ENCODE peak calls at places on chromosomes 6 and 20, in ten cellular contexts. One of them, this sample, is unnamed.

GRCh38 chr6:158122048-158122447 is 46.0 kb downstream of the SERAC1 start:
- DNase-seq in HTR-8/SVneo: no peak
- DNase-seq in Kasumi-1: no peak
- DNase-seq in GM12878: no peak
- DNase-seq in SK-N-DZ: no peak
- DNase-seq in osteoblast: no peak
- DNase-seq in frontal cortex: no peak
- DNase-seq in psoas muscle: no peak
- DNase-seq in ELR: no peak
- DNase-seq in COR-L47: no peak
- DNase-seq in this sample: no peak

GRCh38 chr6:15512126-15512525 is 150.7 kb downstream of the DTNBP1 start:
- DNase-seq in GM12878: no peak
- DNase-seq in frontal cortex: no peak
- DNase-seq in psoas muscle: no peak
- DNase-seq in osteoblast: peak; percentile 62
- DNase-seq in HTR-8/SVneo: peak; percentile 31
- DNase-seq in SK-N-DZ: peak; percentile 42
- DNase-seq in COR-L47: no peak
- DNase-seq in ELR: peak; percentile 30
- DNase-seq in Kasumi-1: no peak
- DNase-seq in this sample: no peak

GRCh38 chr6:167553716-167554115 is 228.8 kb downstream of the TTLL2 start:
- DNase-seq in ELR: no peak
- DNase-seq in osteoblast: no peak
- DNase-seq in HTR-8/SVneo: no peak
- DNase-seq in Kasumi-1: no peak
- DNase-seq in COR-L47: no peak
- DNase-seq in psoas muscle: no peak
- DNase-seq in SK-N-DZ: no peak
- DNase-seq in frontal cortex: no peak
- DNase-seq in GM12878: no peak
- DNase-seq in this sample: no peak

GRCh38 chr6:110103260-110103659 is 76.2 kb downstream of the WASF1 start:
- DNase-seq in Kasumi-1: no peak
- DNase-seq in SK-N-DZ: no peak
- DNase-seq in ELR: no peak
- DNase-seq in osteoblast: no peak
- DNase-seq in COR-L47: no peak
- DNase-seq in frontal cortex: no peak
- DNase-seq in HTR-8/SVneo: no peak
- DNase-seq in GM12878: no peak
- DNase-seq in psoas muscle: no peak
- DNase-seq in this sample: no peak

GRCh38 chr6:139839506-139840156 is 465.2 kb upstream of the CITED2 start:
- DNase-seq in ELR: peak; percentile 56
- DNase-seq in psoas muscle: peak; percentile 24
- DNase-seq in COR-L47: no peak
- DNase-seq in osteoblast: peak; percentile 76
- DNase-seq in Kasumi-1: peak; percentile 92
- DNase-seq in HTR-8/SVneo: no peak
- DNase-seq in SK-N-DZ: no peak
- DNase-seq in frontal cortex: no peak
- DNase-seq in GM12878: no peak
- DNase-seq in this sample: peak; percentile 80

GRCh38 chr20:33277471-33278441 is 5.3 kb upstream of the BPIFB1 start:
- DNase-seq in osteoblast: no peak
- DNase-seq in SK-N-DZ: peak; percentile 41
- DNase-seq in psoas muscle: no peak
- DNase-seq in GM12878: no peak
- DNase-seq in HTR-8/SVneo: no peak
- DNase-seq in COR-L47: no peak
- DNase-seq in ELR: no peak
- DNase-seq in frontal cortex: no peak
- DNase-seq in Kasumi-1: no peak
- DNase-seq in this sample: peak; percentile 34

GRCh38 chr20:37864275-37864674 is 38.7 kb upstream of the VSTM2L start:
- DNase-seq in SK-N-DZ: no peak
- DNase-seq in psoas muscle: no peak
- DNase-seq in Kasumi-1: no peak
- DNase-seq in HTR-8/SVneo: no peak
- DNase-seq in osteoblast: no peak
- DNase-seq in ELR: no peak
- DNase-seq in frontal cortex: no peak
- DNase-seq in COR-L47: no peak
- DNase-seq in GM12878: no peak
- DNase-seq in this sample: no peak

GRCh38 chr6:108953681-108954080 is 105.5 kb downstream of the ARMC2 start:
- DNase-seq in ELR: no peak
- DNase-seq in HTR-8/SVneo: no peak
- DNase-seq in GM12878: no peak
- DNase-seq in psoas muscle: no peak
- DNase-seq in osteoblast: no peak
- DNase-seq in Kasumi-1: no peak
- DNase-seq in COR-L47: no peak
- DNase-seq in SK-N-DZ: no peak
- DNase-seq in frontal cortex: no peak
- DNase-seq in this sample: no peak

GRCh38 chr6:164749126-164749758 is 560.2 kb downstream of the C6orf118 start:
- DNase-seq in SK-N-DZ: peak; percentile 59
- DNase-seq in ELR: no peak
- DNase-seq in osteoblast: peak; percentile 27
- DNase-seq in psoas muscle: no peak
- DNase-seq in COR-L47: no peak
- DNase-seq in Kasumi-1: no peak
- DNase-seq in frontal cortex: no peak
- DNase-seq in HTR-8/SVneo: no peak
- DNase-seq in GM12878: no peak
- DNase-seq in this sample: peak; percentile 23

GRCh38 chr20:18615020-18615652 is 27.3 kb downstream of the DTD1 start:
- DNase-seq in SK-N-DZ: no peak
- DNase-seq in psoas muscle: no peak
- DNase-seq in HTR-8/SVneo: no peak
- DNase-seq in COR-L47: no peak
- DNase-seq in osteoblast: no peak
- DNase-seq in GM12878: no peak
- DNase-seq in frontal cortex: no peak
- DNase-seq in ELR: no peak
- DNase-seq in Kasumi-1: no peak
- DNase-seq in this sample: no peak

GRCh38 chr20:5652626-5653573 is 97.3 kb upstream of the SHLD1 start:
- DNase-seq in Kasumi-1: peak; percentile 46
- DNase-seq in GM12878: no peak
- DNase-seq in osteoblast: no peak
- DNase-seq in SK-N-DZ: no peak
- DNase-seq in psoas muscle: no peak
- DNase-seq in ELR: peak; percentile 96
- DNase-seq in frontal cortex: no peak
- DNase-seq in HTR-8/SVneo: peak; percentile 67
- DNase-seq in COR-L47: no peak
- DNase-seq in this sample: no peak

GRCh38 chr6:144873653-144874378 is 588.7 kb downstream of the UTRN start:
- DNase-seq in Kasumi-1: no peak
- DNase-seq in SK-N-DZ: no peak
- DNase-seq in frontal cortex: no peak
- DNase-seq in GM12878: no peak
- DNase-seq in ELR: no peak
- DNase-seq in HTR-8/SVneo: no peak
- DNase-seq in COR-L47: no peak
- DNase-seq in osteoblast: no peak
- DNase-seq in psoas muscle: no peak
- DNase-seq in this sample: no peak

GRCh38 chr20:24783631-24784492 is 165.2 kb upstream of the CST7 start:
- DNase-seq in osteoblast: no peak
- DNase-seq in ELR: peak; percentile 6
- DNase-seq in COR-L47: peak; percentile 40
- DNase-seq in HTR-8/SVneo: no peak
- DNase-seq in frontal cortex: no peak
- DNase-seq in Kasumi-1: peak; percentile 4
- DNase-seq in SK-N-DZ: peak; percentile 64
- DNase-seq in GM12878: peak; percentile 20
- DNase-seq in psoas muscle: no peak
- DNase-seq in this sample: no peak

GRCh38 chr20:62642666-62643520 is 590 bp downstream of the SLCO4A1 start:
- DNase-seq in ELR: peak; percentile 60
- DNase-seq in frontal cortex: no peak
- DNase-seq in SK-N-DZ: no peak
- DNase-seq in psoas muscle: no peak
- DNase-seq in HTR-8/SVneo: peak; percentile 64
- DNase-seq in GM12878: no peak
- DNase-seq in osteoblast: no peak
- DNase-seq in COR-L47: no peak
- DNase-seq in Kasumi-1: peak; percentile 40
- DNase-seq in this sample: no peak

GRCh38 chr20:48827880-48828733 is at the start of gene PREX1:
- DNase-seq in SK-N-DZ: peak; percentile 52
- DNase-seq in COR-L47: peak; percentile 89
- DNase-seq in GM12878: no peak
- DNase-seq in Kasumi-1: peak; percentile 52
- DNase-seq in frontal cortex: peak; percentile 97
- DNase-seq in HTR-8/SVneo: peak; percentile 96
- DNase-seq in psoas muscle: peak; percentile 84
- DNase-seq in osteoblast: peak; percentile 97
- DNase-seq in ELR: peak; percentile 90
- DNase-seq in this sample: peak; percentile 69

GRCh38 chr6:108117427-108118358 is 43.2 kb upstream of the OSTM1 start:
- DNase-seq in frontal cortex: no peak
- DNase-seq in COR-L47: no peak
- DNase-seq in HTR-8/SVneo: no peak
- DNase-seq in osteoblast: peak; percentile 90
- DNase-seq in GM12878: no peak
- DNase-seq in SK-N-DZ: no peak
- DNase-seq in psoas muscle: peak; percentile 31
- DNase-seq in ELR: peak; percentile 51
- DNase-seq in Kasumi-1: peak; percentile 32
- DNase-seq in this sample: no peak

GRCh38 chr6:9540126-9540525 is 874.7 kb downstream of the TFAP2A start:
- DNase-seq in COR-L47: peak; percentile 46
- DNase-seq in HTR-8/SVneo: no peak
- DNase-seq in SK-N-DZ: no peak
- DNase-seq in psoas muscle: no peak
- DNase-seq in osteoblast: peak; percentile 19
- DNase-seq in GM12878: no peak
- DNase-seq in Kasumi-1: no peak
- DNase-seq in frontal cortex: no peak
- DNase-seq in ELR: no peak
- DNase-seq in this sample: no peak

GRCh38 chr6:109490708-109491107 is 7.7 kb upstream of the ZBTB24 start:
- DNase-seq in Kasumi-1: no peak
- DNase-seq in GM12878: no peak
- DNase-seq in psoas muscle: no peak
- DNase-seq in frontal cortex: no peak
- DNase-seq in SK-N-DZ: no peak
- DNase-seq in COR-L47: no peak
- DNase-seq in osteoblast: no peak
- DNase-seq in HTR-8/SVneo: no peak
- DNase-seq in ELR: no peak
- DNase-seq in this sample: no peak

GRCh38 chr20:62326559-62326958 is 23.8 kb downstream of the ADRM1 start:
- DNase-seq in psoas muscle: no peak
- DNase-seq in HTR-8/SVneo: no peak
- DNase-seq in SK-N-DZ: no peak
- DNase-seq in ELR: no peak
- DNase-seq in COR-L47: no peak
- DNase-seq in osteoblast: no peak
- DNase-seq in Kasumi-1: no peak
- DNase-seq in frontal cortex: no peak
- DNase-seq in GM12878: no peak
- DNase-seq in this sample: no peak

GRCh38 chr6:118313762-118314161 is 234.3 kb upstream of the PLN start:
- DNase-seq in COR-L47: no peak
- DNase-seq in Kasumi-1: no peak
- DNase-seq in osteoblast: no peak
- DNase-seq in frontal cortex: no peak
- DNase-seq in SK-N-DZ: peak; percentile 12
- DNase-seq in HTR-8/SVneo: no peak
- DNase-seq in ELR: no peak
- DNase-seq in GM12878: no peak
- DNase-seq in psoas muscle: no peak
- DNase-seq in this sample: no peak

GRCh38 chr6:152979116-152979515 is 3.7 kb downstream of the FBXO5 start:
- DNase-seq in psoas muscle: no peak
- DNase-seq in Kasumi-1: no peak
- DNase-seq in HTR-8/SVneo: no peak
- DNase-seq in SK-N-DZ: no peak
- DNase-seq in frontal cortex: no peak
- DNase-seq in GM12878: no peak
- DNase-seq in ELR: no peak
- DNase-seq in COR-L47: no peak
- DNase-seq in osteoblast: no peak
- DNase-seq in this sample: no peak

GRCh38 chr20:47289989-47290388 is 66.5 kb downstream of the ZMYND8 start:
- DNase-seq in HTR-8/SVneo: no peak
- DNase-seq in psoas muscle: no peak
- DNase-seq in SK-N-DZ: no peak
- DNase-seq in osteoblast: peak; percentile 23
- DNase-seq in ELR: no peak
- DNase-seq in COR-L47: no peak
- DNase-seq in Kasumi-1: no peak
- DNase-seq in GM12878: no peak
- DNase-seq in frontal cortex: no peak
- DNase-seq in this sample: no peak

GRCh38 chr20:44204156-44204831 is 6.3 kb downstream of the OSER1 start:
- DNase-seq in HTR-8/SVneo: peak; percentile 98
- DNase-seq in psoas muscle: no peak
- DNase-seq in GM12878: no peak
- DNase-seq in frontal cortex: no peak
- DNase-seq in Kasumi-1: peak; percentile 12
- DNase-seq in ELR: peak; percentile 98
- DNase-seq in COR-L47: no peak
- DNase-seq in osteoblast: peak; percentile 95
- DNase-seq in SK-N-DZ: no peak
- DNase-seq in this sample: no peak

This sample was measured in pons.